ENCODE peak calls at places on chromosomes 7 and 10, in four cellular contexts. D is memory B cell; E is midbrain; Z is effector memory CD4-positive, alpha-beta T cell. R is an unnamed sample.

GRCh38 chr10:62895058-62895457 is 78.9 kb upstream of the EGR2 start:
- DNase-seq in D (no peak), E (no peak), Z (no peak), R (no peak)

GRCh38 chr10:24944512-24945255 is 7.7 kb downstream of the PRTFDC1 start:
- DNase-seq in D (no peak), E (no peak), Z (no peak), R (no peak)

GRCh38 chr10:112819231-112819630 is 130.8 kb upstream of the TCF7L2 start:
- DNase-seq in D (no peak), E (no peak), Z (no peak), R (no peak)

GRCh38 chr7:37352974-37353948 is 95.4 kb downstream of the ELMO1 start:
- DNase-seq in D (peak), E (peak), Z (peak), R (no peak)

GRCh38 chr10:50422259-50422658 is 170.9 kb upstream of the ASAH2 start:
- DNase-seq in D (no peak), E (peak), Z (no peak), R (no peak)

GRCh38 chr10:127854769-127855583 is 37.8 kb downstream of the CLRN3 start:
- DNase-seq in D (peak), E (no peak), Z (no peak), R (no peak)

GRCh38 chr10:70925377-70926214 is 37.2 kb upstream of the PCBD1 start:
- DNase-seq in D (peak), E (peak), Z (no peak), R (no peak)

GRCh38 chr7:66627876-66628360 is 763 bp upstream of the KCTD7 start:
- DNase-seq in D (no peak), E (no peak), Z (no peak), R (no peak)

GRCh38 chr7:158106272-158106671 is 481.4 kb downstream of the PTPRN2 start:
- DNase-seq in D (no peak), E (no peak), Z (no peak), R (no peak)

GRCh38 chr7:157612664-157613561 is 276.1 kb downstream of the DNAJB6 start:
- DNase-seq in D (peak), E (no peak), Z (peak), R (no peak)

GRCh38 chr7:24169077-24169624 is 114.8 kb upstream of the NPY start:
- DNase-seq in D (no peak), E (no peak), Z (no peak), R (no peak)

GRCh38 chr10:76624470-76624869 is 1013.1 kb downstream of the KCNMA1 start:
- DNase-seq in D (no peak), E (no peak), Z (no peak), R (no peak)

GRCh38 chr10:89080660-89081059 is 90.1 kb downstream of the FAS start:
- DNase-seq in D (no peak), E (no peak), Z (no peak), R (no peak)

GRCh38 chr10:60960031-60960430 is 16.0 kb upstream of the RHOBTB1 start:
- DNase-seq in D (no peak), E (no peak), Z (no peak), R (no peak)

GRCh38 chr10:119245272-119245671 is 37.9 kb downstream of the GRK5 start:
- DNase-seq in D (no peak), E (no peak), Z (no peak), R (no peak)